ENCODE peak calls at places on chromosomes 5 and 9, in ten cellular contexts. N is RCC 7860; Q is CD8-positive, alpha-beta T cell; C is effector memory CD8-positive, alpha-beta T cell; H is stimulated activated CD4-positive, alpha-beta T cell treated with anti-CD3 and anti-CD28 coated beads, Interleukin-4, amount 100 ng/mL, for 24 hours; M is activated CD4-positive, alpha-beta T cell treated with anti-CD3 and anti-CD28 coated beads for 24 hours; K is skeletal muscle cell; Y is HEK293T; P is fibroblast of lung; V is HS-27A. T is an unnamed sample.

GRCh38 chr5:108797986-108798385 is 50.3 kb downstream of the FER start:
- DNase-seq in N (no peak), Q (no peak), C (no peak), H (no peak), M (no peak), K (no peak), Y (no peak), P (no peak), V (no peak), T (no peak)

GRCh38 chr5:175847503-175847902 is 23.9 kb upstream of the CPLX2 start:
- DNase-seq in N (no peak), Q (no peak), C (no peak), H (no peak), M (no peak), K (no peak), Y (peak; percentile 46), P (no peak), V (no peak), T (no peak)

GRCh38 chr5:158746979-158747378 is 352.7 kb downstream of the EBF1 start:
- DNase-seq in N (no peak), Q (no peak), C (no peak), H (no peak), M (no peak), K (no peak), Y (no peak), P (no peak), V (no peak), T (no peak)

GRCh38 chr9:13939129-13939528 is 374.8 kb downstream of the NFIB start:
- DNase-seq in N (no peak), Q (no peak), C (no peak), H (no peak), M (no peak), K (peak; percentile 72), Y (no peak), P (peak; percentile 92), V (no peak), T (no peak)

GRCh38 chr5:150645070-150645700 is 4.7 kb downstream of the SYNPO start:
- DNase-seq in N (peak; percentile 71), Q (no peak), C (no peak), H (no peak), M (no peak), K (peak; percentile 87), Y (no peak), P (peak; percentile 85), V (peak; percentile 65), T (no peak)

GRCh38 chr5:67381240-67381875 is 184.8 kb upstream of the CD180 start:
- DNase-seq in N (no peak), Q (no peak), C (no peak), H (no peak), M (no peak), K (no peak), Y (no peak), P (no peak), V (no peak), T (no peak)

GRCh38 chr9:112333639-112334318 is 360 bp upstream of the PTBP3 start:
- DNase-seq in N (peak; percentile 88), Q (peak; percentile 91), C (peak; percentile 82), H (peak; percentile 91), M (peak; percentile 87), K (peak; percentile 85), Y (peak; percentile 96), P (peak; percentile 94), V (peak; percentile 78), T (peak; percentile 81)

GRCh38 chr5:149265559-149265958 is 6.1 kb upstream of the AFAP1L1 start:
- DNase-seq in N (no peak), Q (no peak), C (no peak), H (no peak), M (no peak), K (no peak), Y (peak; percentile 23), P (peak; percentile 49), V (no peak), T (peak; percentile 23)

GRCh38 chr5:74231697-74232096 is 408.8 kb downstream of the ENC1 start:
- DNase-seq in N (peak; percentile 36), Q (no peak), C (no peak), H (no peak), M (no peak), K (no peak), Y (no peak), P (peak; percentile 53), V (no peak), T (no peak)

GRCh38 chr9:126412945-126413344 is 86.3 kb downstream of the MVB12B start:
- DNase-seq in N (no peak), Q (no peak), C (no peak), H (no peak), M (no peak), K (no peak), Y (no peak), P (no peak), V (no peak), T (no peak)

GRCh38 chr5:149837680-149838269 is 106.8 kb downstream of the PDE6A start:
- DNase-seq in N (peak; percentile 72), Q (no peak), C (no peak), H (no peak), M (no peak), K (no peak), Y (peak; percentile 70), P (peak; percentile 64), V (no peak), T (peak; percentile 67)

GRCh38 chr5:203246-203645 is 12.0 kb downstream of the LRRC14B start:
- DNase-seq in N (no peak), Q (no peak), C (no peak), H (no peak), M (no peak), K (no peak), Y (no peak), P (no peak), V (no peak), T (no peak)

GRCh38 chr5:52684056-52684455 is 103.7 kb upstream of the ITGA1 start:
- DNase-seq in N (no peak), Q (no peak), C (no peak), H (no peak), M (no peak), K (no peak), Y (no peak), P (peak; percentile 3), V (no peak), T (no peak)

GRCh38 chr5:163893301-163893700 is 387.9 kb downstream of the MAT2B start:
- DNase-seq in N (no peak), Q (no peak), C (no peak), H (no peak), M (no peak), K (peak; percentile 66), Y (no peak), P (peak; percentile 59), V (no peak), T (no peak)